ENCODE peak calls at places on chromosomes 4 and X, in six cellular contexts. E, B, F, Z, Q and W are unnamed samples.
A peak's percentile ranks its signal among the peaks of the same experiment; 100 is the strongest.

GRCh38 chr4:122346036-122346435 is 32.8 kb upstream of the ADAD1 start:
- DNase-seq in Q (peak; percentile 3), F (no peak), E (no peak), B (no peak), Z (no peak), W (no peak)

GRCh38 chr4:84578540-84579409 is 4.2 kb upstream of the CDS1 start:
- DNase-seq in E (no peak), Z (no peak), Q (peak; percentile 58), B (no peak), F (no peak), W (peak; percentile 32)

GRCh38 chr4:39841894-39842293 is 135.8 kb downstream of the PDS5A start:
- DNase-seq in E (no peak), B (no peak), F (no peak), Z (no peak), Q (no peak), W (no peak)

GRCh38 chrX:149074429-149074828 is 430.7 kb downstream of the IDS start:
- DNase-seq in Z (no peak), Q (no peak), F (no peak), B (no peak), E (peak; percentile 57), W (no peak)

GRCh38 chr4:183876268-183876934 is 28.7 kb upstream of the STOX2 start:
- DNase-seq in B (peak; percentile 83), Z (peak; percentile 48), Q (peak; percentile 16), F (no peak), E (peak; percentile 71), W (peak; percentile 36)

GRCh38 chr4:173526034-173526482 is 4.0 kb downstream of the HAND2 start:
- DNase-seq in E (no peak), B (no peak), Z (no peak), Q (no peak), F (no peak), W (no peak)

GRCh38 chr4:58564695-58565094 is 1454.5 kb upstream of the IGFBP7 start:
- DNase-seq in Q (no peak), B (no peak), F (no peak), E (no peak), Z (no peak), W (no peak)

GRCh38 chr4:4433941-4434340 is 47.0 kb downstream of the NSG1 start:
- DNase-seq in E (no peak), F (no peak), B (no peak), Z (no peak), Q (no peak), W (no peak)

GRCh38 chr4:43148481-43148880 is 256.0 kb downstream of the GRXCR1 start:
- DNase-seq in Z (no peak), B (no peak), F (no peak), E (no peak), Q (no peak), W (no peak)

GRCh38 chr4:81839347-81840042 is 367.8 kb upstream of the RASGEF1B start:
- DNase-seq in Z (no peak), E (no peak), F (no peak), Q (no peak), B (peak; percentile 53), W (no peak)

GRCh38 chrX:32155044-32155638 is 1056.2 kb downstream of the DMD start:
- DNase-seq in Z (peak; percentile 13), Q (no peak), B (no peak), E (no peak), F (no peak), W (no peak)

GRCh38 chr4:17642404-17642783 is 28.0 kb downstream of the MED28 start:
- DNase-seq in Q (no peak), E (no peak), Z (no peak), B (no peak), F (no peak), W (no peak)

GRCh38 chrX:68897118-68897517 is 68.3 kb downstream of the EFNB1 start:
- DNase-seq in Z (no peak), E (no peak), B (no peak), F (no peak), Q (no peak), W (no peak)

GRCh38 chr4:10157478-10158354 is 41.1 kb upstream of the WDR1 start:
- DNase-seq in Q (peak; percentile 56), E (no peak), B (peak; percentile 23), F (no peak), Z (peak; percentile 48), W (no peak)

GRCh38 chr4:76546282-76547166 is 111.5 kb downstream of the SHROOM3 start:
- DNase-seq in E (no peak), F (no peak), Z (no peak), B (no peak), Q (peak; percentile 82), W (no peak)

GRCh38 chrX:41923925-41924693 is 755 bp upstream of the CASK start:
- DNase-seq in Z (peak; percentile 10), Q (peak; percentile 61), B (peak; percentile 24), F (no peak), E (no peak), W (no peak)

GRCh38 chrX:9339603-9340569 is 125.0 kb upstream of the TBL1X start:
- DNase-seq in B (no peak), Z (no peak), F (no peak), Q (no peak), E (peak; percentile 64), W (no peak)

GRCh38 chr4:7096264-7096663 is 28.4 kb upstream of the GRPEL1 start:
- DNase-seq in E (no peak), Z (no peak), Q (no peak), B (no peak), F (no peak), W (no peak)

GRCh38 chr4:122830392-122831095 is 3.9 kb downstream of the FGF2 start:
- DNase-seq in E (no peak), Z (no peak), B (no peak), F (no peak), Q (no peak), W (no peak)

GRCh38 chr4:186029731-186030421 is 39.1 kb upstream of the TLR3 start:
- DNase-seq in Z (peak; percentile 20), B (peak; percentile 28), F (no peak), E (peak; percentile 84), Q (no peak), W (no peak)

GRCh38 chr4:10461850-10462400 is 4.7 kb upstream of the ZNF518B start:
- DNase-seq in Q (no peak), E (no peak), B (no peak), Z (no peak), F (no peak), W (no peak)

GRCh38 chr4:13633671-13634070 is 6.1 kb upstream of the BOD1L1 start:
- DNase-seq in F (no peak), Q (no peak), Z (no peak), E (no peak), B (no peak), W (no peak)

GRCh38 chrX:11756354-11757318 is 1.4 kb upstream of the MSL3 start:
- DNase-seq in F (no peak), B (no peak), E (no peak), Q (peak; percentile 56), Z (no peak), W (no peak)